ENCODE peak calls at places on chromosomes 4 and X, in seven cellular contexts. One of them, this sample, is unnamed.
A peak's percentile ranks its signal among the peaks of the same experiment; 100 is the strongest.

GRCh38 chr4:175705407-175705806 is 106.7 kb downstream of the GPM6A start:
- DNase-seq in hepatocyte: peak; percentile 13
- DNase-seq in neural progenitor cell: peak; percentile 80
- DNase-seq in astrocyte: peak; percentile 59
- DNase-seq in HCT116: no peak
- DNase-seq in mesenchymal stem cell: no peak
- DNase-seq in IMR-90: no peak
- DNase-seq in this sample: peak; percentile 65

GRCh38 chr4:13182136-13182535 is 302.0 kb downstream of the RAB28 start:
- DNase-seq in hepatocyte: no peak
- DNase-seq in neural progenitor cell: no peak
- DNase-seq in astrocyte: peak; percentile 59
- DNase-seq in HCT116: no peak
- DNase-seq in mesenchymal stem cell: peak; percentile 29
- DNase-seq in IMR-90: no peak
- DNase-seq in this sample: no peak

GRCh38 chr4:175824110-175824509 is 12.0 kb upstream of the GPM6A start:
- DNase-seq in hepatocyte: no peak
- DNase-seq in neural progenitor cell: no peak
- DNase-seq in astrocyte: no peak
- DNase-seq in HCT116: no peak
- DNase-seq in mesenchymal stem cell: no peak
- DNase-seq in IMR-90: no peak
- DNase-seq in this sample: no peak

GRCh38 chr4:42995343-42995944 is 102.9 kb downstream of the GRXCR1 start:
- DNase-seq in hepatocyte: peak; percentile 42
- DNase-seq in neural progenitor cell: peak; percentile 55
- DNase-seq in astrocyte: peak; percentile 15
- DNase-seq in HCT116: no peak
- DNase-seq in mesenchymal stem cell: peak; percentile 19
- DNase-seq in IMR-90: peak; percentile 22
- DNase-seq in this sample: peak; percentile 70

GRCh38 chr4:1850276-1850675 is 5.7 kb downstream of the LETM1 start:
- DNase-seq in hepatocyte: no peak
- DNase-seq in neural progenitor cell: no peak
- DNase-seq in astrocyte: no peak
- DNase-seq in HCT116: no peak
- DNase-seq in mesenchymal stem cell: no peak
- DNase-seq in IMR-90: no peak
- DNase-seq in this sample: no peak

GRCh38 chr4:75889537-75890199 is 12.6 kb downstream of the PPEF2 start:
- DNase-seq in hepatocyte: no peak
- DNase-seq in neural progenitor cell: no peak
- DNase-seq in astrocyte: no peak
- DNase-seq in HCT116: no peak
- DNase-seq in mesenchymal stem cell: no peak
- DNase-seq in IMR-90: no peak
- DNase-seq in this sample: no peak

GRCh38 chrX:12309040-12309732 is 170.9 kb downstream of the FRMPD4 start:
- DNase-seq in hepatocyte: no peak
- DNase-seq in neural progenitor cell: no peak
- DNase-seq in astrocyte: no peak
- DNase-seq in HCT116: no peak
- DNase-seq in mesenchymal stem cell: no peak
- DNase-seq in IMR-90: no peak
- DNase-seq in this sample: no peak

GRCh38 chrX:69618803-69619202 is 2.9 kb downstream of the EDA start:
- DNase-seq in hepatocyte: peak; percentile 35
- DNase-seq in neural progenitor cell: peak; percentile 14
- DNase-seq in astrocyte: no peak
- DNase-seq in HCT116: no peak
- DNase-seq in mesenchymal stem cell: peak; percentile 3
- DNase-seq in IMR-90: peak; percentile 2
- DNase-seq in this sample: peak; percentile 35

GRCh38 chr4:94673961-94674360 is 83.8 kb upstream of the BMPR1B start:
- DNase-seq in hepatocyte: no peak
- DNase-seq in neural progenitor cell: no peak
- DNase-seq in astrocyte: no peak
- DNase-seq in HCT116: no peak
- DNase-seq in mesenchymal stem cell: no peak
- DNase-seq in IMR-90: no peak
- DNase-seq in this sample: no peak

GRCh38 chr4:3519468-3520264 is 12.6 kb downstream of the LRPAP1 start:
- DNase-seq in hepatocyte: no peak
- DNase-seq in neural progenitor cell: no peak
- DNase-seq in astrocyte: no peak
- DNase-seq in HCT116: no peak
- DNase-seq in mesenchymal stem cell: no peak
- DNase-seq in IMR-90: no peak
- DNase-seq in this sample: no peak

GRCh38 chrX:131394384-131394783 is 105.3 kb upstream of the IGSF1 start:
- DNase-seq in hepatocyte: no peak
- DNase-seq in neural progenitor cell: no peak
- DNase-seq in astrocyte: no peak
- DNase-seq in HCT116: peak; percentile 10
- DNase-seq in mesenchymal stem cell: no peak
- DNase-seq in IMR-90: no peak
- DNase-seq in this sample: no peak

GRCh38 chr4:181968371-181968770 is 274.8 kb upstream of the TENM3 start:
- DNase-seq in hepatocyte: no peak
- DNase-seq in neural progenitor cell: no peak
- DNase-seq in astrocyte: peak; percentile 92
- DNase-seq in HCT116: no peak
- DNase-seq in mesenchymal stem cell: no peak
- DNase-seq in IMR-90: peak; percentile 83
- DNase-seq in this sample: no peak

GRCh38 chrX:143500751-143501150 is 16.5 kb downstream of the SPANXN3 start:
- DNase-seq in hepatocyte: no peak
- DNase-seq in neural progenitor cell: no peak
- DNase-seq in astrocyte: no peak
- DNase-seq in HCT116: no peak
- DNase-seq in mesenchymal stem cell: no peak
- DNase-seq in IMR-90: no peak
- DNase-seq in this sample: no peak

GRCh38 chrX:63784902-63785692 is at the start of gene ARHGEF9:
- DNase-seq in hepatocyte: peak; percentile 70
- DNase-seq in neural progenitor cell: peak; percentile 73
- DNase-seq in astrocyte: no peak
- DNase-seq in HCT116: no peak
- DNase-seq in mesenchymal stem cell: peak; percentile 22
- DNase-seq in IMR-90: no peak
- DNase-seq in this sample: peak; percentile 76

GRCh38 chr4:28868831-28869230 is 1851.3 kb upstream of the PCDH7 start:
- DNase-seq in hepatocyte: no peak
- DNase-seq in neural progenitor cell: no peak
- DNase-seq in astrocyte: peak; percentile 16
- DNase-seq in HCT116: no peak
- DNase-seq in mesenchymal stem cell: no peak
- DNase-seq in IMR-90: no peak
- DNase-seq in this sample: no peak

GRCh38 chr4:10063544-10064300 is 42.4 kb upstream of the SLC2A9 start:
- DNase-seq in hepatocyte: peak; percentile 76
- DNase-seq in neural progenitor cell: peak; percentile 88
- DNase-seq in astrocyte: peak; percentile 61
- DNase-seq in HCT116: peak; percentile 13
- DNase-seq in mesenchymal stem cell: peak; percentile 51
- DNase-seq in IMR-90: peak; percentile 70
- DNase-seq in this sample: peak; percentile 65

GRCh38 chr4:156636398-156636797 is 335.2 kb downstream of the PDGFC start:
- DNase-seq in hepatocyte: no peak
- DNase-seq in neural progenitor cell: no peak
- DNase-seq in astrocyte: no peak
- DNase-seq in HCT116: no peak
- DNase-seq in mesenchymal stem cell: no peak
- DNase-seq in IMR-90: no peak
- DNase-seq in this sample: no peak

GRCh38 chr4:39814403-39815185 is 116.7 kb downstream of the UBE2K start:
- DNase-seq in hepatocyte: no peak
- DNase-seq in neural progenitor cell: peak; percentile 26
- DNase-seq in astrocyte: peak; percentile 16
- DNase-seq in HCT116: peak; percentile 50
- DNase-seq in mesenchymal stem cell: peak; percentile 51
- DNase-seq in IMR-90: peak; percentile 25
- DNase-seq in this sample: no peak

GRCh38 chrX:48560056-48560455 is 14.2 kb upstream of the RBM3 start:
- DNase-seq in hepatocyte: no peak
- DNase-seq in neural progenitor cell: no peak
- DNase-seq in astrocyte: no peak
- DNase-seq in HCT116: no peak
- DNase-seq in mesenchymal stem cell: no peak
- DNase-seq in IMR-90: no peak
- DNase-seq in this sample: no peak

GRCh38 chr4:6957148-6957520 is 47.5 kb downstream of the TBC1D14 start:
- DNase-seq in hepatocyte: no peak
- DNase-seq in neural progenitor cell: no peak
- DNase-seq in astrocyte: no peak
- DNase-seq in HCT116: no peak
- DNase-seq in mesenchymal stem cell: peak; percentile 71
- DNase-seq in IMR-90: peak; percentile 68
- DNase-seq in this sample: no peak

GRCh38 chrX:155857561-155857960 is 23.6 kb upstream of the VAMP7 start:
- DNase-seq in hepatocyte: no peak
- DNase-seq in neural progenitor cell: no peak
- DNase-seq in astrocyte: no peak
- DNase-seq in HCT116: no peak
- DNase-seq in mesenchymal stem cell: no peak
- DNase-seq in IMR-90: no peak
- DNase-seq in this sample: peak; percentile 29

GRCh38 chrX:1452497-1453389 is at the start of gene ASMTL:
- DNase-seq in hepatocyte: peak; percentile 100
- DNase-seq in neural progenitor cell: peak; percentile 100
- DNase-seq in astrocyte: peak; percentile 89
- DNase-seq in HCT116: peak; percentile 91
- DNase-seq in mesenchymal stem cell: peak; percentile 97
- DNase-seq in IMR-90: peak; percentile 99
- DNase-seq in this sample: peak; percentile 99

GRCh38 chrX:81202413-81202794 is 502 bp downstream of the SH3BGRL start:
- DNase-seq in hepatocyte: no peak
- DNase-seq in neural progenitor cell: no peak
- DNase-seq in astrocyte: peak; percentile 8
- DNase-seq in HCT116: no peak
- DNase-seq in mesenchymal stem cell: no peak
- DNase-seq in IMR-90: peak; percentile 12
- DNase-seq in this sample: no peak

DNA sequence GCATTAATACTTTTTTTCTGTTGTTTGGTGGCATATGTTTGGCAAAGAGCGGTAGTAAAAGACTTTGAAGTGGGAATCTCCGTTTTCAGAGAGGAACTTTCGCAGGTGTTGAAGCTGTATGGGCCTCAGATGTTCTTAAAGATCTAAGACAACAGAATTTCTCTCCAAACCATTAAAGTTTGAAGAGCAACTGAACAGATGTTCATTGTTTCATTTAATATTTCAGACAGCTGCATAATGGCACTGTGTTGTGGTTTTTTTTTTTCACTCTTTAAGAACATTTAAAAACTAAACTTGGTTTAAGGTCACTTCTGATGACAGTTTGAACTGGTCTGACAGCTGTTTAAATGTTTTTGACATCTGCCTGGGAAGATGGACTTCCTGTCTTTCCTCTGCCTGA is 882.7 kb upstream of the PCDH10 start:
- DNase-seq in hepatocyte: no peak
- DNase-seq in neural progenitor cell: no peak
- DNase-seq in astrocyte: no peak
- DNase-seq in HCT116: no peak
- DNase-seq in mesenchymal stem cell: no peak
- DNase-seq in IMR-90: no peak
- DNase-seq in this sample: no peak
- H3K4me2 ChIP-seq in hepatocyte: no peak overlapping the region
- H3K4me2 ChIP-seq in neural progenitor cell: no peak overlapping the region
- H3K4me2 ChIP-seq in astrocyte: no peak overlapping the region
- H3K4me2 ChIP-seq in HCT116: no peak overlapping the region
- H3K4me2 ChIP-seq in mesenchymal stem cell: no peak overlapping the region
- H3K4me2 ChIP-seq in IMR-90: no peak overlapping the region
- H3K4me2 ChIP-seq in this sample: no peak overlapping the region

GRCh38 chr4:15779789-15780188 is 1.7 kb downstream of the CD38 start:
- DNase-seq in hepatocyte: no peak
- DNase-seq in neural progenitor cell: no peak
- DNase-seq in astrocyte: no peak
- DNase-seq in HCT116: no peak
- DNase-seq in mesenchymal stem cell: peak; percentile 12
- DNase-seq in IMR-90: no peak
- DNase-seq in this sample: no peak
- H3K4me2 ChIP-seq in hepatocyte: peak overlapping the region; percentile 97
- H3K4me2 ChIP-seq in neural progenitor cell: peak overlapping the region; percentile 93
- H3K4me2 ChIP-seq in astrocyte: peak overlapping the region; percentile 88
- H3K4me2 ChIP-seq in HCT116: no peak overlapping the region
- H3K4me2 ChIP-seq in mesenchymal stem cell: no peak overlapping the region
- H3K4me2 ChIP-seq in IMR-90: peak overlapping the region; percentile 78
- H3K4me2 ChIP-seq in this sample: peak overlapping the region; percentile 84

GRCh38 chrX:42996861-42997260 is 218.9 kb upstream of the PPP1R2C start:
- DNase-seq in hepatocyte: no peak
- DNase-seq in neural progenitor cell: peak; percentile 10
- DNase-seq in astrocyte: no peak
- DNase-seq in HCT116: no peak
- DNase-seq in mesenchymal stem cell: no peak
- DNase-seq in IMR-90: no peak
- DNase-seq in this sample: no peak
- H3K4me2 ChIP-seq in hepatocyte: no peak overlapping the region
- H3K4me2 ChIP-seq in neural progenitor cell: peak overlapping the region; percentile 12
- H3K4me2 ChIP-seq in astrocyte: no peak overlapping the region
- H3K4me2 ChIP-seq in HCT116: no peak overlapping the region
- H3K4me2 ChIP-seq in mesenchymal stem cell: no peak overlapping the region
- H3K4me2 ChIP-seq in IMR-90: no peak overlapping the region
- H3K4me2 ChIP-seq in this sample: no peak overlapping the region

GRCh38 chrX:106731590-106731989 is 5.1 kb downstream of the RNF128 start:
- DNase-seq in hepatocyte: no peak
- DNase-seq in neural progenitor cell: no peak
- DNase-seq in astrocyte: no peak
- DNase-seq in HCT116: no peak
- DNase-seq in mesenchymal stem cell: no peak
- DNase-seq in IMR-90: no peak
- DNase-seq in this sample: no peak

GRCh38 chrX:106726485-106727437 is at the start of gene RNF128:
- DNase-seq in hepatocyte: peak; percentile 76
- DNase-seq in neural progenitor cell: peak; percentile 83
- DNase-seq in astrocyte: peak; percentile 20
- DNase-seq in HCT116: peak; percentile 70
- DNase-seq in mesenchymal stem cell: peak; percentile 22
- DNase-seq in IMR-90: peak; percentile 26
- DNase-seq in this sample: peak; percentile 89

GRCh38 chrX:106730385-106730784 is 3.9 kb downstream of the RNF128 start:
- DNase-seq in hepatocyte: peak; percentile 16
- DNase-seq in neural progenitor cell: no peak
- DNase-seq in astrocyte: no peak
- DNase-seq in HCT116: no peak
- DNase-seq in mesenchymal stem cell: no peak
- DNase-seq in IMR-90: peak; percentile 22
- DNase-seq in this sample: no peak

DNA sequence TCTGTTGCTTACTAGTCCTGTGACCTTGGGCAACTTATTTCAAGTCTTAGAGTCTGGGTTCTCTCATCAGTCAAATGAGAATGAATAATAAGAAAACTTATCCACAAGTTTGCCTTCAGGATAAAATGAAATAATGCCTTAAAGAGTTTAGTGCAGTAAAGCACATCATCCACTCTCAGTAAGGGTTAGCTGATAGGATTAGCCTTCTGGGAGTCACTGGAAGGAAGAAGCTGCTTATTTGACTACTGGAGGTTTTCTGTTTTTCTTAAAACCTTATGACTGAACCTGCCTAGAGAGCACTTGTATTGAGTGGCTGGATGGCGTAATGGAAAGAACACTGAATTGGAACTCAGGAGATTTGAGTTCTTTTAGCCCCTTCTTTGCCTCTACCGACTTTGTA is 1.8 kb downstream of the RNF128 start:
- DNase-seq in hepatocyte: no peak
- DNase-seq in neural progenitor cell: no peak
- DNase-seq in astrocyte: no peak
- DNase-seq in HCT116: no peak
- DNase-seq in mesenchymal stem cell: no peak
- DNase-seq in IMR-90: no peak
- DNase-seq in this sample: no peak
- H3K4me2 ChIP-seq in hepatocyte: peak overlapping the region; percentile 83
- H3K4me2 ChIP-seq in neural progenitor cell: no peak overlapping the region
- H3K4me2 ChIP-seq in astrocyte: peak overlapping the region; percentile 96
- H3K4me2 ChIP-seq in HCT116: peak overlapping the region; percentile 91
- H3K4me2 ChIP-seq in mesenchymal stem cell: no peak overlapping the region
- H3K4me2 ChIP-seq in IMR-90: no peak overlapping the region
- H3K4me2 ChIP-seq in this sample: peak overlapping the region; percentile 76

This sample was measured in GM23338.